ENCODE peak calls at places on chromosomes 3 and 15, in ten cellular contexts. T, R, A, S, Z, C, V, P, B and X are unnamed samples.

GRCh38 chr3:177357352-177358084 is 160.2 kb upstream of the TBL1XR1 start:
- DNase-seq in T (peak; percentile 56), R (peak; percentile 62), A (no peak), S (no peak), Z (peak; percentile 28), C (peak; percentile 63), V (peak; percentile 37), P (no peak), B (no peak), X (peak; percentile 74)

GRCh38 chr3:139427283-139428060 is 38.0 kb upstream of the COPB2 start:
- DNase-seq in T (no peak), R (no peak), A (peak; percentile 53), S (no peak), Z (no peak), C (no peak), V (no peak), P (no peak), B (peak; percentile 16), X (peak; percentile 46)

GRCh38 chr3:141458937-141459510 is 27.8 kb upstream of the RASA2 start:
- DNase-seq in T (no peak), R (no peak), A (no peak), S (no peak), Z (no peak), C (no peak), V (no peak), P (no peak), B (no peak), X (no peak)

GRCh38 chr15:73318463-73319351 is 50.1 kb downstream of the HCN4 start:
- DNase-seq in T (peak; percentile 40), R (no peak), A (no peak), S (peak; percentile 54), Z (no peak), C (no peak), V (no peak), P (no peak), B (no peak), X (no peak)

GRCh38 chr3:197795200-197795599 is 4.1 kb downstream of the LRCH3 start:
- DNase-seq in T (no peak), R (no peak), A (no peak), S (no peak), Z (no peak), C (no peak), V (no peak), P (no peak), B (no peak), X (peak; percentile 32)

GRCh38 chr3:123511084-123511483 is 62.2 kb upstream of the ADCY5 start:
- DNase-seq in T (no peak), R (no peak), A (no peak), S (no peak), Z (no peak), C (no peak), V (no peak), P (no peak), B (no peak), X (no peak)

GRCh38 chr3:136110481-136110880 is 85.7 kb downstream of the MSL2 start:
- DNase-seq in T (no peak), R (no peak), A (no peak), S (no peak), Z (no peak), C (no peak), V (no peak), P (no peak), B (no peak), X (no peak)

GRCh38 chr3:11914651-11915050 is 68.0 kb upstream of the TAMM41 start:
- DNase-seq in T (peak; percentile 31), R (peak; percentile 17), A (no peak), S (no peak), Z (no peak), C (no peak), V (no peak), P (no peak), B (no peak), X (peak; percentile 81)

GRCh38 chr15:67744331-67745058 is 80.8 kb upstream of the SKOR1 start:
- DNase-seq in T (no peak), R (no peak), A (no peak), S (no peak), Z (no peak), C (no peak), V (no peak), P (no peak), B (no peak), X (no peak)

GRCh38 chr15:48624700-48625099 is 20.8 kb downstream of the FBN1 start:
- DNase-seq in T (no peak), R (no peak), A (no peak), S (no peak), Z (no peak), C (no peak), V (no peak), P (no peak), B (no peak), X (no peak)

GRCh38 chr3:45381168-45381852 is 7.1 kb upstream of the LARS2 start:
- DNase-seq in T (no peak), R (no peak), A (no peak), S (no peak), Z (no peak), C (no peak), V (no peak), P (no peak), B (no peak), X (no peak)

GRCh38 chr3:13932578-13933295 is 52.9 kb upstream of the WNT7A start:
- DNase-seq in T (no peak), R (no peak), A (no peak), S (peak; percentile 57), Z (peak; percentile 26), C (no peak), V (no peak), P (no peak), B (no peak), X (no peak)

GRCh38 chr15:45022871-45023658 is at the start of gene SORD:
- DNase-seq in T (peak; percentile 95), R (peak; percentile 96), A (peak; percentile 92), S (peak; percentile 96), Z (peak; percentile 92), C (peak; percentile 94), V (peak; percentile 98), P (peak; percentile 39), B (no peak), X (peak; percentile 97)
- TF ChIP-seq POLR2A in T (no peak), R (peak; percentile 23), A (peak; percentile 64), S (no peak), Z (no peak), C (peak; percentile 45), V (peak; percentile 57), P (no peak), B (peak; percentile 78), X (no peak)

DNA sequence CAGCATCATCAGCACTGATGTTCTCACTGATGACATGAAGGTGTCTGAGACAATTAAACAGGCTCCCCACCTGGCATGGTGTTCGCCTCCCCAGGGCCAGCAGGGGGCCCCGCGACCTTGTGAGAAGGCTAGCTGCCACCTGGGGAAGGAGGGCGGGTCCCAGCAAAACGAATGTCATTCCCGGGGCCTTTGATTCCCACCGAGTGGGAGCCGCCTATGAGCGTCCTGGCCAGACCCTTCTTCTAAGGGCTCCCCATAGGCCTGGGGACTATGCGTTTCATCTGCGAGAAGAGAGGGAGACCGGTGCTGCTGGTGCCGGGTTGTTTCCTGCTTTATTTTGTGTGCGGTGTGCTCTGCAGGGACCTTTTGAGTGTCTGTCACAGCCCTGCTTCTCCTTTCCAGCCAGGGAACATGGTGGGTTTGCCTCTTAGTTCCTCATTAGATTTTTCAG is 20.5 kb upstream of the MINDY4B start:
- DNase-seq in T (peak; percentile 62), R (peak; percentile 61), A (peak; percentile 13), S (peak; percentile 67), Z (peak; percentile 19), C (peak; percentile 39), V (peak; percentile 63), P (no peak), B (no peak), X (no peak)
- TF ChIP-seq CTCF in T (peak; percentile 52), R (peak; percentile 38), A (peak; percentile 32), S (peak; percentile 23), Z (no peak), C (peak; percentile 39), V (peak; percentile 74), P (peak; percentile 35), B (peak; percentile 81), X (no peak)

GRCh38 chr3:100563228-100563627 is 46.2 kb upstream of the ADGRG7 start:
- DNase-seq in T (no peak), R (no peak), A (no peak), S (no peak), Z (no peak), C (no peak), V (no peak), P (no peak), B (no peak), X (no peak)

GRCh38 chr3:100560426-100560825 is 49.0 kb upstream of the ADGRG7 start:
- DNase-seq in T (no peak), R (no peak), A (no peak), S (no peak), Z (no peak), C (no peak), V (no peak), P (no peak), B (no peak), X (no peak)

GRCh38 chr3:100562224-100562857 is 47.1 kb upstream of the ADGRG7 start:
- DNase-seq in T (no peak), R (no peak), A (no peak), S (no peak), Z (no peak), C (no peak), V (no peak), P (no peak), B (no peak), X (no peak)

GRCh38 chr3:100563652-100564215 is 45.7 kb upstream of the ADGRG7 start:
- DNase-seq in T (no peak), R (no peak), A (no peak), S (no peak), Z (no peak), C (no peak), V (no peak), P (no peak), B (no peak), X (no peak)

DNA sequence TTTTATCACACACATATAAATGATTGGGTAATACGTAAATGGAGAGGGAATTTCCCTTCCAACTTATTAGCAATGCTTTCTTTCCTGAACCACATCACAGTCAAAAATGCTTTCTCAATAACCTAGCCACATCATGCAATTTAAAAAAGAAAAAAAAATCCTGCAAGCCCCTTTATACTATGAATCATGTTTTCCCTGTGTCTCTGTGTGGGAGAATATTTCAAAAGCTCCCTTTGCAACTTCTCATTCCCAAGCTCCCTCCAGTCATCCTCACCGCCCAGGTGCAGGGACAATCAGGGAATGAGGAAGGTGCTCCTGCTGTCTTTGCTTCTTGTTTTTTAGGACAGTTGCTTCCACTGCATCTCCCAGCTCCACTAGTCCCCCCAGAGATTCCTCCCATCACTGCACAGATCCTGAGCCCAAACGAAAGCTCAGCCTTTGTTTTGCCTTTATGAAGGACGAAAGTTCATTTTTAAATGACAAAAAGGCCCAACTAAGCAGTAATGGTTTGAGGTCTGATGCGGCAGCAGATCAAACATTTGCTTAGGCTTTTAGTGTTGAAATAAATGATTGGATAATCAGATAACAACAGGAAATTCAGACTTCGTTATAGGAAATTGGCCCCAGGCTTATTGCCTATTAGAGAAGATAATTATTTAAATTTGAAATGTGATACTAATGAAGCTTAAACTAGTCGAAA is 47.8 kb upstream of the ADGRG7 start:
- DNase-seq in T (no peak), R (no peak), A (no peak), S (no peak), Z (no peak), C (no peak), V (no peak), P (no peak), B (no peak), X (no peak)
- H3K4me3 ChIP-seq in T (no peak overlapping the region), R (no peak overlapping the region), A (no peak overlapping the region), S (no peak overlapping the region), Z (no peak overlapping the region), C (no peak overlapping the region), V (no peak overlapping the region), P (no peak overlapping the region), B (no peak overlapping the region), X (no peak overlapping the region)

GRCh38 chr3:4986611-4987373 is 7.6 kb downstream of the BHLHE40 start:
- DNase-seq in T (peak; percentile 97), R (peak; percentile 98), A (peak; percentile 98), S (peak; percentile 93), Z (peak; percentile 99), C (peak; percentile 99), V (peak; percentile 99), P (peak; percentile 73), B (no peak), X (peak; percentile 99)
- TF ChIP-seq POLR2A in T (peak; percentile 79), R (peak; percentile 47), A (peak; percentile 28), S (no peak), Z (peak; percentile 46), C (peak; percentile 70), V (no peak), P (peak; percentile 58), B (peak; percentile 92), X (no peak)